ENCODE peak calls at places on chromosome 3, in seven cellular contexts. T is SK-N-SH, J is K562, G is HCT116, W is Panc1, I is GM12878, D is HepG2. O is an unnamed sample.

GRCh38 chr3:143170676-143171075 is 51.1 kb downstream of the CHST2 start:
- DNase-seq in T (no peak), J (no peak), G (no peak), W (no peak), I (no peak), D (no peak), O (no peak)

GRCh38 chr3:185353823-185354614 is 8.9 kb upstream of the MAP3K13 start:
- DNase-seq in T (peak), J (peak), G (peak), W (no peak), I (peak), D (peak), O (peak)

GRCh38 chr3:134347516-134347915 is 26.7 kb downstream of the AMOTL2 start:
- DNase-seq in T (no peak), J (no peak), G (no peak), W (no peak), I (no peak), D (no peak), O (no peak)

GRCh38 chr3:169764453-169765280 is at the start of gene TERC:
- DNase-seq in T (peak), J (peak), G (peak), W (peak), I (peak), D (peak), O (peak)

GRCh38 chr3:136990826-136991225 is 33.0 kb downstream of the IL20RB start:
- DNase-seq in T (no peak), J (no peak), G (no peak), W (no peak), I (no peak), D (no peak), O (no peak)

GRCh38 chr3:14505001-14505802 is 34.9 kb downstream of the GRIP2 start:
- DNase-seq in T (no peak), J (no peak), G (no peak), W (no peak), I (no peak), D (no peak), O (no peak)

GRCh38 chr3:161314836-161315391 is 56.4 kb downstream of the SPTSSB start:
- DNase-seq in T (no peak), J (no peak), G (no peak), W (no peak), I (no peak), D (no peak), O (no peak)

GRCh38 chr3:189621948-189622603 is 9.1 kb upstream of the TP63 start:
- DNase-seq in T (no peak), J (no peak), G (no peak), W (no peak), I (no peak), D (no peak), O (no peak)

GRCh38 chr3:179860275-179861107 is 176.2 kb downstream of the PEX5L start:
- DNase-seq in T (no peak), J (no peak), G (no peak), W (no peak), I (no peak), D (no peak), O (no peak)

GRCh38 chr3:55090746-55091145 is 162.9 kb upstream of the LRTM1 start:
- DNase-seq in T (no peak), J (no peak), G (no peak), W (no peak), I (no peak), D (no peak), O (no peak)

GRCh38 chr3:114877378-114878118 is 269.5 kb downstream of the ZBTB20 start:
- DNase-seq in T (no peak), J (no peak), G (no peak), W (no peak), I (no peak), D (no peak), O (no peak)

GRCh38 chr3:50254577-50255250 is 14.2 kb upstream of the SEMA3B start:
- DNase-seq in T (no peak), J (no peak), G (no peak), W (no peak), I (no peak), D (no peak), O (no peak)

GRCh38 chr3:127487196-127487595 is 103.3 kb downstream of the TPRA1 start:
- DNase-seq in T (no peak), J (no peak), G (no peak), W (no peak), I (no peak), D (no peak), O (no peak)

GRCh38 chr3:152222327-152222726 is 46.4 kb upstream of the MBNL1 start:
- DNase-seq in T (no peak), J (no peak), G (no peak), W (no peak), I (no peak), D (no peak), O (no peak)

DNA sequence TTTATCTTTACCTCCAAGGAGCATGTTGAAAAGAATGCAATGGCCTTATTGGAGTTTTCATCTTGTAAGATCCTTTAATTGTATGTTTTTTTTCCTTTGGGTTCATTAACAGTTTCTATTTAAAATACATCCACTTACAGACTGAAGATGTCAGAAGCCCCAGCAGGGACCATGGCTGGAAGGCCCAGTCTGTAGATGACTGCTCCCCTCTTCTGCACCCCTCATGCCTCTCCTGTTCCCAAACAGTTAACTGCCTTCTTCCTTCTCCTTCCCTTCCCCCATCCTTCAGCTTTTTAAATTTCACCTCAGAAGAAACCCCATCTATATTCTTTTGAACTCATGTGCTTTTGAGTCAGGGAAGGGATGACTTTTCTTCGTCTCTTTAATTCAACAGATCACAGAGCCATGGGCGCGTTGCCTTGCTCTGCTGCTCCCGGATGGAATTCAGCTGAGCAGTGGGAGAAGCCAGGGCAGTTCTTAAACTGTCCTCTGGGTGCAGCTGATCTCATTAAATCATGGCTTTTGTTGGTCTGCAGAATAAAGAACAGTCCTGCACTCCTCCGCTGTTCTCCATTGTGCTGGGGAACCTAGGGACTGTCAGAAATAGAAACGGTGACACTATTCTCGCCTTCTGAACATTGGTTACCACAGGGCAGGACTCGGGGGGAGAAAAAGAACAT is 71.5 kb upstream of the EIF1B start:
- DNase-seq in T (peak), J (no peak), G (no peak), W (no peak), I (no peak), D (no peak), O (no peak)
- TF ChIP-seq CTCF in T (peak), J (peak), G (peak), W (peak), I (no peak), D (no peak), O (peak)

DNA sequence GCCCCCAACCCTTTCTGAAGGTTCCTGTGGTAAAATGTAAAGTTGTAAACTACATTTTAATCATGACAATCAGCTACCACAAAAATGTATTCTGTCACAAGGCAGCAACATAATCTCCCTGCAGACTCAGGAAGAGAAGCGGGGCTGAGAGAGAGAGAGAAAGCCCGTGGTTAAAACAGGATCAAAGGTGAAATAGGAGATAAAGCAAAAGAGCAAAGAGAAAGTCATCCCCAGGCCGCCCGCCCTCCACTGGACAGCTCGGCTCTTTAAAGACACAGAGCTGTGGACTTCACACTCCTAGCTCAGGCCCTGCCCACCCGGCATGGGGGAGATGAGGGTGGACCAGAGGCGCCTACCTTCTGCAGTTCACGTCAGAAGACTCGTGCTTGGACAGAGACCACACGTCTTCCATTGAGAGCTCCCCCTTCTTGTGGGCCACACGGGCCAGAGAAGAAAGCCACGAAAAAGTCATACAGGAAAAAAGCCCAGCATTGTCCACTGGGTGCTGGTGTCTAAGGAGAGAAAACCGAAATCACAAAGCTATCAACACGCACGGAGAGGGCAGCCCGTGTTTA is 29.4 kb downstream of the ABCC5 start:
- DNase-seq in T (no peak), J (peak), G (no peak), W (no peak), I (no peak), D (peak), O (no peak)
- TF ChIP-seq SIN3A in T (no peak), J (no peak), G (no peak), W (no peak), I (no peak), D (no peak), O (no peak)

GRCh38 chr3:53046171-53047170 is 598 bp upstream of the SFMBT1 start:
- DNase-seq in T (peak), J (no peak), G (no peak), W (no peak), I (no peak), D (no peak), O (peak)
- TF ChIP-seq CTCF in T (peak), J (no peak), G (peak), W (peak), I (peak), D (no peak), O (peak)

DNA sequence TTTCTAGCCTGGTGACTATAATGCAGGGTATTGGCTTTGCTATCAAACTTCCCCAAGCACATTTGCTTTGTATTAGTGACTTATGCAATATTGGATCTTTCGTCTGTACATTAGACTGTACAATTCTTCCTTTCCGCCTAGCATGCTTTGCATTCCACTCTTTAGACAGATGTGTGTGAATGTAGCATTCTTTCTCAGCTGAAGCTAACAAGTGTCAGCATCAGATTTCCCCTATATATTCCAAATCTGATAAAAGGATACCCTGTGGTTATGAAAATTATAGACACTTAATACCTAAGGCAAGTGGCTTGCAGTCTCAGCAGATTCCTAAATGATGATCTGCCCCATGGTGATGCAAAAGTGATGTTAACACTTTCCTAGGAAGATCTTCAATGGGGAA is 360.1 kb downstream of the CNTN4 start:
- DNase-seq in T (no peak), J (no peak), G (no peak), W (no peak), I (no peak), D (no peak), O (no peak)
- TF ChIP-seq SIN3A in T (no peak), J (no peak), G (no peak), W (no peak), I (no peak), D (no peak), O (no peak)

GRCh38 chr3:122941233-122942206 is 86.0 kb downstream of the SEMA5B start:
- DNase-seq in T (no peak), J (peak), G (no peak), W (no peak), I (no peak), D (no peak), O (no peak)
- TF ChIP-seq CTCF in T (peak), J (no peak), G (peak), W (peak), I (peak), D (peak), O (peak)

O was measured in H1.